ENCODE peak calls at places on chromosome 17, in eight cellular contexts. A is activated T-helper 1 cell treated with Interleukin-2 at 50 U/mL for 16 hours, W is EH, R is left ventricle myocardium superior, P is posterior cingulate gyrus, K is GM13976, N is left colon, T is left kidney. H is an unnamed sample.

GRCh38 chr17:40542562-40543411 is 22.5 kb downstream of the CCR7 start:
- DNase-seq in A (no peak), W (peak), R (peak), P (no peak), K (peak), N (peak), T (peak), H (peak)

GRCh38 chr17:60091908-60092331 is 13.2 kb upstream of the HEATR6 start:
- DNase-seq in A (no peak), W (peak), R (no peak), P (no peak), K (no peak), N (no peak), T (no peak), H (peak)

GRCh38 chr17:40121191-40121885 is 433 bp upstream of the MSL1 start:
- DNase-seq in A (no peak), W (peak), R (peak), P (peak), K (peak), N (no peak), T (no peak), H (peak)

GRCh38 chr17:40317345-40317873 is 8.4 kb downstream of the RARA start:
- DNase-seq in A (no peak), W (peak), R (peak), P (no peak), K (peak), N (peak), T (peak), H (peak)

GRCh38 chr17:59004338-59005111 is 102.2 kb downstream of the TRIM37 start:
- DNase-seq in A (peak), W (peak), R (peak), P (no peak), K (peak), N (no peak), T (peak), H (peak)

GRCh38 chr17:63840591-63841349 is 1.7 kb downstream of the SMARCD2 start:
- DNase-seq in A (no peak), W (peak), R (peak), P (no peak), K (no peak), N (no peak), T (no peak), H (peak)

GRCh38 chr17:57861000-57861736 is 11.3 kb upstream of the MRPS23 start:
- DNase-seq in A (peak), W (peak), R (peak), P (peak), K (peak), N (peak), T (peak), H (peak)

GRCh38 chr17:48107137-48108055 is at the start of gene SNX11:
- DNase-seq in A (peak), W (peak), R (peak), P (peak), K (peak), N (peak), T (peak), H (peak)

GRCh38 chr17:74960739-74961342 is 11.7 kb downstream of the HID1 start:
- DNase-seq in A (no peak), W (peak), R (no peak), P (no peak), K (peak), N (no peak), T (peak), H (peak)

GRCh38 chr17:67528751-67529436 is 151.8 kb downstream of the PITPNC1 start:
- DNase-seq in A (no peak), W (peak), R (peak), P (peak), K (no peak), N (peak), T (peak), H (peak)

GRCh38 chr17:37062036-37062435 is 113.3 kb downstream of the AATF start:
- DNase-seq in A (no peak), W (no peak), R (no peak), P (no peak), K (no peak), N (no peak), T (peak), H (no peak)

GRCh38 chr17:57395721-57396321 is 139.5 kb downstream of the MSI2 start:
- DNase-seq in A (no peak), W (peak), R (no peak), P (no peak), K (no peak), N (no peak), T (no peak), H (no peak)

GRCh38 chr17:76240461-76241204 is at the start of gene RNF157:
- DNase-seq in A (peak), W (peak), R (peak), P (peak), K (peak), N (peak), T (peak), H (no peak)

GRCh38 chr17:80272366-80272765 is 11.7 kb downstream of the RNF213 start:
- DNase-seq in A (no peak), W (no peak), R (no peak), P (no peak), K (no peak), N (no peak), T (no peak), H (no peak)

GRCh38 chr17:62652251-62653001 is 25.0 kb downstream of the MRC2 start:
- DNase-seq in A (no peak), W (peak), R (peak), P (peak), K (peak), N (peak), T (peak), H (peak)

GRCh38 chr17:32664936-32665583 is 178.3 kb downstream of the CDK5R1 start:
- DNase-seq in A (no peak), W (no peak), R (no peak), P (no peak), K (no peak), N (no peak), T (no peak), H (no peak)

GRCh38 chr17:45395569-45396415 is 36.9 kb downstream of the ARHGAP27 start:
- DNase-seq in A (no peak), W (no peak), R (no peak), P (no peak), K (no peak), N (no peak), T (peak), H (no peak)

GRCh38 chr17:17900615-17901520 is 64.1 kb upstream of the SREBF1 start:
- DNase-seq in A (no peak), W (peak), R (peak), P (no peak), K (no peak), N (peak), T (peak), H (peak)

GRCh38 chr17:50262001-50262794 is 12.1 kb upstream of the TMEM92 start:
- DNase-seq in A (no peak), W (no peak), R (no peak), P (no peak), K (peak), N (no peak), T (no peak), H (no peak)

GRCh38 chr17:1343554-1343953 is 56.5 kb downstream of the YWHAE start:
- DNase-seq in A (no peak), W (no peak), R (no peak), P (no peak), K (no peak), N (no peak), T (no peak), H (no peak)

H was measured in AG10803.